ENCODE peak calls at places on chromosomes 1 and 21, in seven cellular contexts. One of them, this sample, is unnamed.

GRCh38 chr1:169873582-169874200 is 20.0 kb downstream of the SCYL3 start:
- DNase-seq in activated CD4-positive, alpha-beta T cell treated with anti-CD3 and anti-CD28 coated beads, Interleukin-2, amount 50 U/mL, for 24 hours: no peak
- DNase-seq in NCI-H345: no peak
- DNase-seq in A549: no peak
- DNase-seq in astrocyte of the spinal cord: no peak
- DNase-seq in H7: no peak
- DNase-seq in RCC 7860: no peak
- DNase-seq in this sample: no peak

GRCh38 chr1:240492832-240493440 is 119.0 kb downstream of the GREM2 start:
- DNase-seq in NCI-H345: no peak
- DNase-seq in activated CD4-positive, alpha-beta T cell treated with anti-CD3 and anti-CD28 coated beads, Interleukin-2, amount 50 U/mL, for 24 hours: no peak
- DNase-seq in A549: peak; percentile 87
- DNase-seq in astrocyte of the spinal cord: peak; percentile 65
- DNase-seq in RCC 7860: no peak
- DNase-seq in H7: peak; percentile 89
- DNase-seq in this sample: peak; percentile 57

GRCh38 chr1:212531796-212532195 is 76.8 kb upstream of the ATF3 start:
- DNase-seq in astrocyte of the spinal cord: no peak
- DNase-seq in H7: no peak
- DNase-seq in A549: no peak
- DNase-seq in activated CD4-positive, alpha-beta T cell treated with anti-CD3 and anti-CD28 coated beads, Interleukin-2, amount 50 U/mL, for 24 hours: no peak
- DNase-seq in RCC 7860: no peak
- DNase-seq in NCI-H345: no peak
- DNase-seq in this sample: no peak

GRCh38 chr1:21633992-21634475 is 35.1 kb downstream of the RAP1GAP start:
- DNase-seq in NCI-H345: no peak
- DNase-seq in activated CD4-positive, alpha-beta T cell treated with anti-CD3 and anti-CD28 coated beads, Interleukin-2, amount 50 U/mL, for 24 hours: no peak
- DNase-seq in H7: no peak
- DNase-seq in astrocyte of the spinal cord: no peak
- DNase-seq in A549: peak; percentile 49
- DNase-seq in RCC 7860: no peak
- DNase-seq in this sample: no peak

GRCh38 chr1:86419277-86419903 is 4.6 kb upstream of the CLCA2 start:
- DNase-seq in A549: peak; percentile 2
- DNase-seq in H7: peak; percentile 47
- DNase-seq in RCC 7860: no peak
- DNase-seq in NCI-H345: no peak
- DNase-seq in activated CD4-positive, alpha-beta T cell treated with anti-CD3 and anti-CD28 coated beads, Interleukin-2, amount 50 U/mL, for 24 hours: no peak
- DNase-seq in astrocyte of the spinal cord: peak; percentile 22
- DNase-seq in this sample: peak; percentile 43

GRCh38 chr1:15742339-15742801 is at the start of gene TMEM82:
- DNase-seq in A549: no peak
- DNase-seq in RCC 7860: no peak
- DNase-seq in NCI-H345: no peak
- DNase-seq in H7: peak; percentile 95
- DNase-seq in activated CD4-positive, alpha-beta T cell treated with anti-CD3 and anti-CD28 coated beads, Interleukin-2, amount 50 U/mL, for 24 hours: no peak
- DNase-seq in astrocyte of the spinal cord: no peak
- DNase-seq in this sample: no peak

GRCh38 chr1:175317309-175317708 is 124.7 kb upstream of the KIAA0040 start:
- DNase-seq in NCI-H345: no peak
- DNase-seq in RCC 7860: no peak
- DNase-seq in H7: peak; percentile 22
- DNase-seq in A549: no peak
- DNase-seq in activated CD4-positive, alpha-beta T cell treated with anti-CD3 and anti-CD28 coated beads, Interleukin-2, amount 50 U/mL, for 24 hours: no peak
- DNase-seq in astrocyte of the spinal cord: no peak
- DNase-seq in this sample: peak; percentile 5

GRCh38 chr1:87077959-87078673 is 163.7 kb downstream of the HS2ST1 start:
- DNase-seq in RCC 7860: no peak
- DNase-seq in activated CD4-positive, alpha-beta T cell treated with anti-CD3 and anti-CD28 coated beads, Interleukin-2, amount 50 U/mL, for 24 hours: no peak
- DNase-seq in H7: no peak
- DNase-seq in astrocyte of the spinal cord: no peak
- DNase-seq in A549: no peak
- DNase-seq in NCI-H345: no peak
- DNase-seq in this sample: no peak

GRCh38 chr1:150479370-150479769 is 7.8 kb upstream of the TARS2 start:
- DNase-seq in astrocyte of the spinal cord: no peak
- DNase-seq in RCC 7860: no peak
- DNase-seq in A549: no peak
- DNase-seq in NCI-H345: no peak
- DNase-seq in activated CD4-positive, alpha-beta T cell treated with anti-CD3 and anti-CD28 coated beads, Interleukin-2, amount 50 U/mL, for 24 hours: no peak
- DNase-seq in H7: no peak
- DNase-seq in this sample: no peak

GRCh38 chr1:47186267-47187185 is 3.3 kb downstream of the PDZK1IP1 start:
- DNase-seq in activated CD4-positive, alpha-beta T cell treated with anti-CD3 and anti-CD28 coated beads, Interleukin-2, amount 50 U/mL, for 24 hours: no peak
- DNase-seq in NCI-H345: no peak
- DNase-seq in H7: peak; percentile 23
- DNase-seq in A549: no peak
- DNase-seq in astrocyte of the spinal cord: no peak
- DNase-seq in RCC 7860: no peak
- DNase-seq in this sample: no peak

GRCh38 chr21:45154511-45155508 is 80.4 kb downstream of the ADARB1 start:
- DNase-seq in A549: peak; percentile 18
- DNase-seq in RCC 7860: no peak
- DNase-seq in astrocyte of the spinal cord: peak; percentile 80
- DNase-seq in activated CD4-positive, alpha-beta T cell treated with anti-CD3 and anti-CD28 coated beads, Interleukin-2, amount 50 U/mL, for 24 hours: no peak
- DNase-seq in H7: peak; percentile 70
- DNase-seq in NCI-H345: no peak
- DNase-seq in this sample: peak; percentile 51

GRCh38 chr1:21268281-21269239 is 21.7 kb downstream of the ECE1 start:
- DNase-seq in A549: no peak
- DNase-seq in NCI-H345: peak; percentile 72
- DNase-seq in RCC 7860: no peak
- DNase-seq in H7: no peak
- DNase-seq in astrocyte of the spinal cord: no peak
- DNase-seq in activated CD4-positive, alpha-beta T cell treated with anti-CD3 and anti-CD28 coated beads, Interleukin-2, amount 50 U/mL, for 24 hours: no peak
- DNase-seq in this sample: no peak

GRCh38 chr1:115021145-115021544 is 8.5 kb upstream of the TSHB start:
- DNase-seq in A549: no peak
- DNase-seq in astrocyte of the spinal cord: no peak
- DNase-seq in activated CD4-positive, alpha-beta T cell treated with anti-CD3 and anti-CD28 coated beads, Interleukin-2, amount 50 U/mL, for 24 hours: no peak
- DNase-seq in NCI-H345: no peak
- DNase-seq in H7: no peak
- DNase-seq in RCC 7860: no peak
- DNase-seq in this sample: no peak

GRCh38 chr1:48817505-48818114 is 40.9 kb upstream of the BEND5 start:
- DNase-seq in RCC 7860: peak; percentile 32
- DNase-seq in astrocyte of the spinal cord: peak; percentile 59
- DNase-seq in A549: peak; percentile 44
- DNase-seq in activated CD4-positive, alpha-beta T cell treated with anti-CD3 and anti-CD28 coated beads, Interleukin-2, amount 50 U/mL, for 24 hours: no peak
- DNase-seq in NCI-H345: peak; percentile 30
- DNase-seq in H7: peak; percentile 52
- DNase-seq in this sample: peak; percentile 64

GRCh38 chr1:153790996-153791855 is 16.0 kb downstream of the SLC27A3 start:
- DNase-seq in activated CD4-positive, alpha-beta T cell treated with anti-CD3 and anti-CD28 coated beads, Interleukin-2, amount 50 U/mL, for 24 hours: no peak
- DNase-seq in H7: no peak
- DNase-seq in NCI-H345: no peak
- DNase-seq in RCC 7860: no peak
- DNase-seq in A549: no peak
- DNase-seq in astrocyte of the spinal cord: peak; percentile 78
- DNase-seq in this sample: peak; percentile 95

GRCh38 chr1:32998997-32999396 is 34.4 kb upstream of the RNF19B start:
- DNase-seq in astrocyte of the spinal cord: no peak
- DNase-seq in activated CD4-positive, alpha-beta T cell treated with anti-CD3 and anti-CD28 coated beads, Interleukin-2, amount 50 U/mL, for 24 hours: no peak
- DNase-seq in RCC 7860: no peak
- DNase-seq in A549: no peak
- DNase-seq in H7: no peak
- DNase-seq in NCI-H345: no peak
- DNase-seq in this sample: peak; percentile 59

GRCh38 chr1:65896721-65897120 is 104.0 kb downstream of the PDE4B start:
- DNase-seq in NCI-H345: no peak
- DNase-seq in A549: no peak
- DNase-seq in RCC 7860: no peak
- DNase-seq in activated CD4-positive, alpha-beta T cell treated with anti-CD3 and anti-CD28 coated beads, Interleukin-2, amount 50 U/mL, for 24 hours: no peak
- DNase-seq in H7: no peak
- DNase-seq in astrocyte of the spinal cord: peak; percentile 18
- DNase-seq in this sample: no peak

GRCh38 chr1:27632387-27633297 is 2.3 kb downstream of the FGR start:
- DNase-seq in astrocyte of the spinal cord: no peak
- DNase-seq in activated CD4-positive, alpha-beta T cell treated with anti-CD3 and anti-CD28 coated beads, Interleukin-2, amount 50 U/mL, for 24 hours: peak; percentile 58
- DNase-seq in A549: no peak
- DNase-seq in NCI-H345: no peak
- DNase-seq in RCC 7860: no peak
- DNase-seq in H7: no peak
- DNase-seq in this sample: no peak

GRCh38 chr21:43362306-43362927 is 64.5 kb downstream of the SIK1 start:
- DNase-seq in activated CD4-positive, alpha-beta T cell treated with anti-CD3 and anti-CD28 coated beads, Interleukin-2, amount 50 U/mL, for 24 hours: peak; percentile 59
- DNase-seq in astrocyte of the spinal cord: peak; percentile 78
- DNase-seq in NCI-H345: no peak
- DNase-seq in RCC 7860: no peak
- DNase-seq in H7: peak; percentile 92
- DNase-seq in A549: no peak
- DNase-seq in this sample: no peak

GRCh38 chr1:15706751-15707150 is 22.6 kb downstream of the PLEKHM2 start:
- DNase-seq in A549: no peak
- DNase-seq in H7: peak; percentile 28
- DNase-seq in RCC 7860: no peak
- DNase-seq in activated CD4-positive, alpha-beta T cell treated with anti-CD3 and anti-CD28 coated beads, Interleukin-2, amount 50 U/mL, for 24 hours: no peak
- DNase-seq in NCI-H345: no peak
- DNase-seq in astrocyte of the spinal cord: no peak
- DNase-seq in this sample: no peak

GRCh38 chr1:201766117-201766863 is 62.7 kb upstream of the IPO9 start:
- DNase-seq in astrocyte of the spinal cord: peak; percentile 96
- DNase-seq in NCI-H345: no peak
- DNase-seq in H7: no peak
- DNase-seq in activated CD4-positive, alpha-beta T cell treated with anti-CD3 and anti-CD28 coated beads, Interleukin-2, amount 50 U/mL, for 24 hours: no peak
- DNase-seq in RCC 7860: peak; percentile 79
- DNase-seq in A549: no peak
- DNase-seq in this sample: no peak

GRCh38 chr1:31376374-31377134 is 3.7 kb upstream of the FABP3 start:
- DNase-seq in NCI-H345: no peak
- DNase-seq in astrocyte of the spinal cord: peak; percentile 95
- DNase-seq in A549: peak; percentile 39
- DNase-seq in activated CD4-positive, alpha-beta T cell treated with anti-CD3 and anti-CD28 coated beads, Interleukin-2, amount 50 U/mL, for 24 hours: no peak
- DNase-seq in RCC 7860: peak; percentile 90
- DNase-seq in H7: peak; percentile 73
- DNase-seq in this sample: no peak

GRCh38 chr1:159279754-159280153 is 22.4 kb upstream of the FCER1A start:
- DNase-seq in H7: no peak
- DNase-seq in activated CD4-positive, alpha-beta T cell treated with anti-CD3 and anti-CD28 coated beads, Interleukin-2, amount 50 U/mL, for 24 hours: no peak
- DNase-seq in A549: peak; percentile 28
- DNase-seq in RCC 7860: no peak
- DNase-seq in astrocyte of the spinal cord: no peak
- DNase-seq in NCI-H345: no peak
- DNase-seq in this sample: no peak

GRCh38 chr1:69967245-69967766 is 238.1 kb downstream of the LRRC40 start:
- DNase-seq in NCI-H345: no peak
- DNase-seq in A549: no peak
- DNase-seq in activated CD4-positive, alpha-beta T cell treated with anti-CD3 and anti-CD28 coated beads, Interleukin-2, amount 50 U/mL, for 24 hours: no peak
- DNase-seq in astrocyte of the spinal cord: no peak
- DNase-seq in RCC 7860: no peak
- DNase-seq in H7: no peak
- DNase-seq in this sample: no peak

GRCh38 chr1:29527314-29528004 is 291.1 kb downstream of the PTPRU start:
- DNase-seq in activated CD4-positive, alpha-beta T cell treated with anti-CD3 and anti-CD28 coated beads, Interleukin-2, amount 50 U/mL, for 24 hours: no peak
- DNase-seq in RCC 7860: no peak
- DNase-seq in NCI-H345: no peak
- DNase-seq in H7: no peak
- DNase-seq in A549: no peak
- DNase-seq in astrocyte of the spinal cord: no peak
- DNase-seq in this sample: no peak

GRCh38 chr21:34704119-34704518 is 35.3 kb downstream of the CLIC6 start:
- DNase-seq in NCI-H345: no peak
- DNase-seq in H7: no peak
- DNase-seq in A549: no peak
- DNase-seq in astrocyte of the spinal cord: no peak
- DNase-seq in activated CD4-positive, alpha-beta T cell treated with anti-CD3 and anti-CD28 coated beads, Interleukin-2, amount 50 U/mL, for 24 hours: no peak
- DNase-seq in RCC 7860: no peak
- DNase-seq in this sample: peak; percentile 52

GRCh38 chr1:109948285-109948630 is 36.3 kb upstream of the AHCYL1 start:
- DNase-seq in H7: no peak
- DNase-seq in astrocyte of the spinal cord: no peak
- DNase-seq in activated CD4-positive, alpha-beta T cell treated with anti-CD3 and anti-CD28 coated beads, Interleukin-2, amount 50 U/mL, for 24 hours: no peak
- DNase-seq in RCC 7860: no peak
- DNase-seq in NCI-H345: no peak
- DNase-seq in A549: no peak
- DNase-seq in this sample: no peak

GRCh38 chr1:222096476-222096772 is 354.5 kb upstream of the DUSP10 start:
- DNase-seq in H7: no peak
- DNase-seq in RCC 7860: no peak
- DNase-seq in A549: no peak
- DNase-seq in astrocyte of the spinal cord: no peak
- DNase-seq in NCI-H345: no peak
- DNase-seq in activated CD4-positive, alpha-beta T cell treated with anti-CD3 and anti-CD28 coated beads, Interleukin-2, amount 50 U/mL, for 24 hours: no peak
- DNase-seq in this sample: no peak

GRCh38 chr1:246104927-246105326 is 402.2 kb downstream of the SMYD3 start:
- DNase-seq in RCC 7860: no peak
- DNase-seq in A549: no peak
- DNase-seq in activated CD4-positive, alpha-beta T cell treated with anti-CD3 and anti-CD28 coated beads, Interleukin-2, amount 50 U/mL, for 24 hours: no peak
- DNase-seq in NCI-H345: no peak
- DNase-seq in astrocyte of the spinal cord: no peak
- DNase-seq in H7: no peak
- DNase-seq in this sample: no peak

GRCh38 chr1:112998592-112999235 is 42.7 kb upstream of the SLC16A1 start:
- DNase-seq in H7: no peak
- DNase-seq in NCI-H345: peak; percentile 28
- DNase-seq in astrocyte of the spinal cord: peak; percentile 84
- DNase-seq in A549: peak; percentile 14
- DNase-seq in activated CD4-positive, alpha-beta T cell treated with anti-CD3 and anti-CD28 coated beads, Interleukin-2, amount 50 U/mL, for 24 hours: no peak
- DNase-seq in RCC 7860: no peak
- DNase-seq in this sample: peak; percentile 74

GRCh38 chr1:169340882-169341281 is 26.7 kb downstream of the NME7 start:
- DNase-seq in NCI-H345: no peak
- DNase-seq in A549: no peak
- DNase-seq in H7: no peak
- DNase-seq in RCC 7860: no peak
- DNase-seq in astrocyte of the spinal cord: no peak
- DNase-seq in activated CD4-positive, alpha-beta T cell treated with anti-CD3 and anti-CD28 coated beads, Interleukin-2, amount 50 U/mL, for 24 hours: no peak
- DNase-seq in this sample: no peak

GRCh38 chr21:39556176-39556575 is 56.6 kb upstream of the B3GALT5 start:
- DNase-seq in RCC 7860: no peak
- DNase-seq in astrocyte of the spinal cord: no peak
- DNase-seq in A549: no peak
- DNase-seq in NCI-H345: peak; percentile 90
- DNase-seq in H7: peak; percentile 73
- DNase-seq in activated CD4-positive, alpha-beta T cell treated with anti-CD3 and anti-CD28 coated beads, Interleukin-2, amount 50 U/mL, for 24 hours: no peak
- DNase-seq in this sample: peak; percentile 19

GRCh38 chr21:33247596-33247995 is 17.9 kb downstream of the IFNAR2 start:
- DNase-seq in NCI-H345: no peak
- DNase-seq in H7: no peak
- DNase-seq in RCC 7860: no peak
- DNase-seq in A549: no peak
- DNase-seq in activated CD4-positive, alpha-beta T cell treated with anti-CD3 and anti-CD28 coated beads, Interleukin-2, amount 50 U/mL, for 24 hours: no peak
- DNase-seq in astrocyte of the spinal cord: no peak
- DNase-seq in this sample: no peak

GRCh38 chr1:67735806-67736627 is 51.0 kb downstream of the GADD45A start:
- DNase-seq in H7: no peak
- DNase-seq in RCC 7860: peak; percentile 84
- DNase-seq in A549: peak; percentile 67
- DNase-seq in NCI-H345: peak; percentile 53
- DNase-seq in astrocyte of the spinal cord: peak; percentile 94
- DNase-seq in activated CD4-positive, alpha-beta T cell treated with anti-CD3 and anti-CD28 coated beads, Interleukin-2, amount 50 U/mL, for 24 hours: peak; percentile 9
- DNase-seq in this sample: no peak